ENCODE peak calls at places on chromosomes 12 and 14, in five cellular contexts. Q is aorta; W is stimulated activated CD8-positive, alpha-beta memory T cell treated with anti-CD3 and anti-CD28 coated beads, Interleukin-2, amount 100 ng/mL, for 48 hours; P is dorsolateral prefrontal cortex; Y is cardiac fibroblast. T is an unnamed sample.

GRCh38 chr12:110355080-110355479 is 48.4 kb downstream of the ANAPC7 start:
- DNase-seq in W (no peak), Q (peak), P (no peak), Y (no peak), T (peak)

GRCh38 chr12:107761502-107761904 is 566 bp upstream of the PRDM4 start:
- DNase-seq in P (no peak), Q (no peak), Y (peak), W (no peak), T (no peak)

GRCh38 chr14:88228519-88229236 is 94.4 kb downstream of the KCNK10 start:
- DNase-seq in W (peak), Q (no peak), P (no peak), Y (no peak), T (no peak)

GRCh38 chr12:30970559-30971202 is 44.1 kb downstream of the TSPAN11 start:
- DNase-seq in W (no peak), P (no peak), Q (no peak), Y (peak), T (no peak)

GRCh38 chr12:19867151-19867550 is 427.9 kb downstream of the AEBP2 start:
- DNase-seq in Y (no peak), P (no peak), Q (no peak), W (no peak), T (no peak)

GRCh38 chr12:2624543-2625266 is 170.1 kb upstream of the FKBP4 start:
- DNase-seq in Y (no peak), Q (no peak), W (peak), P (no peak), T (peak)

GRCh38 chr12:115495300-115495699 is 782.2 kb downstream of the MED13L start:
- DNase-seq in Y (no peak), Q (no peak), P (no peak), W (no peak), T (no peak)

GRCh38 chr14:51182166-51182565 is 57.9 kb upstream of the TMX1 start:
- DNase-seq in W (no peak), Q (no peak), Y (peak), P (no peak), T (no peak)

GRCh38 chr14:54094765-54095164 is 138.1 kb upstream of the BMP4 start:
- DNase-seq in W (no peak), P (no peak), Q (no peak), Y (no peak), T (no peak)